ENCODE peak calls at places on chromosomes 4 and X, in six cellular contexts. V, F, S, H, N and M are unnamed samples.
A peak's percentile ranks its signal among the peaks of the same experiment; 100 is the strongest.

GRCh38 chrX:3244203-3244743 is 102.2 kb downstream of the MXRA5 start:
- DNase-seq in N (no peak), S (no peak), V (no peak), F (no peak), H (no peak), M (no peak)

GRCh38 chr4:98151145-98151929 is 8.1 kb upstream of the STPG2 start:
- DNase-seq in N (no peak), F (no peak), V (no peak), H (no peak), S (no peak), M (no peak)

GRCh38 chr4:149708513-149709175 is 107.0 kb downstream of the IQCM start:
- DNase-seq in N (no peak), S (no peak), F (no peak), V (no peak), H (no peak), M (no peak)

GRCh38 chr4:1493540-1494287 is 87.5 kb upstream of the NKX1-1 start:
- DNase-seq in N (no peak), V (no peak), F (no peak), H (no peak), S (peak; percentile 5), M (no peak)

GRCh38 chrX:22922961-22923360 is 76.8 kb upstream of the DDX53 start:
- DNase-seq in S (no peak), V (no peak), N (no peak), F (no peak), H (no peak), M (no peak)

GRCh38 chrX:28638775-28639174 is 51.5 kb downstream of the IL1RAPL1 start:
- DNase-seq in F (no peak), V (no peak), N (no peak), H (no peak), S (no peak), M (no peak)

GRCh38 chr4:101282076-101282844 is 65.1 kb downstream of the PPP3CA start:
- DNase-seq in H (no peak), V (no peak), N (peak; percentile 42), F (no peak), S (peak; percentile 26), M (no peak)

GRCh38 chrX:40064055-40064597 is 33.6 kb downstream of the BCOR start:
- DNase-seq in S (peak; percentile 28), N (no peak), F (no peak), V (no peak), H (peak; percentile 70), M (no peak)

GRCh38 chrX:129980540-129981206 is 1.8 kb upstream of the BCORL1 start:
- DNase-seq in F (no peak), N (peak; percentile 34), S (peak; percentile 68), V (no peak), H (peak; percentile 89), M (no peak)

GRCh38 chr4:3021127-3021526 is 53.2 kb downstream of the HTT-AS start:
- DNase-seq in S (no peak), N (no peak), H (no peak), F (no peak), V (no peak), M (no peak)

GRCh38 chr4:145333786-145334185 is 147.9 kb upstream of the SMAD1 start:
- DNase-seq in N (no peak), F (no peak), V (no peak), S (no peak), H (no peak), M (no peak)

GRCh38 chr4:18691431-18692200 is 670.1 kb upstream of the LCORL start:
- DNase-seq in H (no peak), S (peak; percentile 48), F (no peak), N (no peak), V (no peak), M (no peak)

GRCh38 chr4:84499065-84499982 is at the start of gene NKX6-1:
- DNase-seq in H (peak; percentile 91), S (peak; percentile 97), F (peak; percentile 72), N (no peak), V (no peak), M (no peak)

GRCh38 chr4:99644453-99644852 is 13.2 kb downstream of the C4orf54 start:
- DNase-seq in H (no peak), V (no peak), N (no peak), S (no peak), F (no peak), M (no peak)

GRCh38 chrX:31279359-31279758 is 207.5 kb upstream of the FTHL17 start:
- DNase-seq in H (no peak), N (no peak), S (peak; percentile 17), F (no peak), V (no peak), M (no peak)

GRCh38 chrX:69501433-69501832 is 2.7 kb upstream of the NALF2 start:
- DNase-seq in V (no peak), N (no peak), F (no peak), H (no peak), S (peak; percentile 49), M (no peak)

GRCh38 chr4:169485791-169486742 is 126.3 kb downstream of the NEK1 start:
- DNase-seq in V (peak; percentile 6), H (no peak), F (peak; percentile 2), S (peak; percentile 42), N (peak; percentile 37), M (no peak)

GRCh38 chr4:20509315-20509714 is 190.9 kb upstream of the PACRGL start:
- DNase-seq in V (no peak), H (no peak), F (no peak), N (no peak), S (no peak), M (no peak)

GRCh38 chrX:141989134-141989533 is 85.4 kb downstream of the MAGEC1 start:
- DNase-seq in H (no peak), V (no peak), N (no peak), S (no peak), F (no peak), M (no peak)

GRCh38 chr4:145881991-145882390 is 56.6 kb downstream of the ZNF827 start:
- DNase-seq in N (no peak), V (no peak), S (peak; percentile 52), F (peak; percentile 28), H (no peak), M (no peak)

GRCh38 chr4:145557720-145558119 is 61.5 kb upstream of the MMAA start:
- DNase-seq in F (no peak), S (peak; percentile 74), V (peak; percentile 19), N (peak; percentile 67), H (no peak), M (no peak)

GRCh38 chr4:3792813-3793212 is 26.6 kb downstream of the ADRA2C start:
- DNase-seq in N (no peak), S (peak; percentile 81), H (no peak), V (no peak), F (no peak), M (no peak)

GRCh38 chrX:71098951-71099506 is 3.4 kb downstream of the FOXO4 start:
- DNase-seq in V (no peak), N (no peak), S (no peak), F (no peak), H (peak; percentile 48), M (no peak)